ENCODE peak calls at places on chromosomes 6 and 20, in five cellular contexts. V is CD4-positive, alpha-beta T cell; W is brain microvascular endothelial cell; B is HL-60; L is tibial nerve. P is an unnamed sample.
A peak's percentile ranks its signal among the peaks of the same experiment; 100 is the strongest.

GRCh38 chr6:21180800-21181337 is 412.7 kb upstream of the SOX4 start:
- DNase-seq in L (no peak), V (no peak), B (no peak), W (no peak), P (no peak)

GRCh38 chr20:64101731-64102621 is 5.4 kb downstream of the NPBWR2 start:
- DNase-seq in B (no peak), V (peak; percentile 53), W (no peak), L (no peak), P (peak; percentile 91)

GRCh38 chr6:9085054-9085746 is 649.9 kb upstream of the SLC35B3 start:
- DNase-seq in L (no peak), B (no peak), V (no peak), W (no peak), P (no peak)

GRCh38 chr6:120556491-120556890 is 777.8 kb downstream of the TBC1D32 start:
- DNase-seq in B (no peak), L (no peak), V (no peak), W (no peak), P (no peak)

GRCh38 chr6:1164600-1164999 is 147.3 kb upstream of the FOXQ1 start:
- DNase-seq in W (no peak), B (no peak), V (no peak), L (no peak), P (no peak)

GRCh38 chr6:18503588-18504231 is 116.6 kb downstream of the RNF144B start:
- DNase-seq in L (peak; percentile 24), W (peak; percentile 75), B (peak; percentile 53), V (peak; percentile 6), P (no peak)

GRCh38 chr6:45951771-45952529 is 63.7 kb downstream of the CLIC5 start:
- DNase-seq in L (no peak), B (no peak), W (no peak), V (no peak), P (no peak)

GRCh38 chr20:3738109-3739053 is 5.9 kb downstream of the HSPA12B start:
- DNase-seq in B (no peak), W (no peak), V (no peak), L (no peak), P (no peak)

GRCh38 chr6:137240168-137240567 is 21.0 kb upstream of the IFNGR1 start:
- DNase-seq in B (peak; percentile 92), W (peak; percentile 65), V (no peak), L (no peak), P (no peak)

GRCh38 chr6:22249646-22250045 is 47.2 kb downstream of the PRL start:
- DNase-seq in B (no peak), L (no peak), W (no peak), V (no peak), P (no peak)

GRCh38 chr20:2386516-2387179 is 5.9 kb downstream of the TGM6 start:
- DNase-seq in B (no peak), W (peak; percentile 50), V (no peak), L (no peak), P (no peak)

GRCh38 chr6:44016131-44016870 is 111.0 kb downstream of the MRPL14 start:
- DNase-seq in W (peak; percentile 31), V (no peak), L (no peak), B (no peak), P (no peak)

GRCh38 chr20:54668271-54669053 is 193.1 kb downstream of the DOK5 start:
- DNase-seq in B (peak; percentile 8), L (no peak), W (no peak), V (no peak), P (no peak)

GRCh38 chr6:90097357-90097756 is 199.3 kb downstream of the BACH2 start:
- DNase-seq in V (no peak), W (no peak), B (no peak), L (no peak), P (no peak)

GRCh38 chr6:140858381-140858971 is 1274.2 kb upstream of the GJE1 start:
- DNase-seq in W (no peak), V (no peak), B (no peak), L (no peak), P (no peak)

GRCh38 chr6:45714795-45715507 is 300.7 kb downstream of the CLIC5 start:
- DNase-seq in V (peak; percentile 22), B (peak; percentile 81), W (peak; percentile 86), L (no peak), P (no peak)

GRCh38 chr20:5863040-5863811 is 87.1 kb downstream of the TRMT6 start:
- DNase-seq in W (peak; percentile 82), L (no peak), V (no peak), B (peak; percentile 66), P (peak; percentile 49)

GRCh38 chr6:116447496-116448011 is 13.6 kb upstream of the CALHM6 start:
- DNase-seq in V (no peak), W (peak; percentile 94), B (peak; percentile 78), L (no peak), P (no peak)

GRCh38 chr20:34639755-34640222 is 37.1 kb downstream of the PIGU start:
- DNase-seq in V (no peak), B (no peak), L (no peak), W (no peak), P (no peak)

GRCh38 chr20:22471156-22471836 is 113.1 kb downstream of the FOXA2 start:
- DNase-seq in W (no peak), L (no peak), V (no peak), B (no peak), P (no peak)

GRCh38 chr6:4774715-4775590 is 1.3 kb upstream of the CDYL start:
- DNase-seq in W (peak; percentile 4), B (peak; percentile 51), V (no peak), L (no peak), P (peak; percentile 38)

GRCh38 chr20:40481743-40482458 is 207.1 kb downstream of the MAFB start:
- DNase-seq in B (no peak), W (no peak), V (no peak), L (no peak), P (no peak)

GRCh38 chr6:44697333-44697732 is 309.8 kb downstream of the CDC5L start:
- DNase-seq in L (no peak), B (no peak), W (no peak), V (no peak), P (no peak)

GRCh38 chr6:99905209-99906106 is 88.6 kb downstream of the MCHR2 start:
- DNase-seq in W (peak; percentile 43), L (no peak), V (no peak), B (peak; percentile 11), P (no peak)
- TF ChIP-seq CTCF in W (peak; percentile 72), L (peak; percentile 18), V (no peak), B (peak; percentile 68), P (peak; percentile 49)

GRCh38 chr6:106849676-106850332 is 124.7 kb downstream of the CD24 start:
- DNase-seq in V (no peak), W (no peak), B (peak; percentile 64), L (no peak), P (no peak)
- H3K27ac ChIP-seq in V (no peak overlapping the region), W (no peak overlapping the region), B (peak overlapping the region; percentile 88), L (no peak overlapping the region), P (no peak overlapping the region)

GRCh38 chr20:33291830-33292355 is 8.9 kb downstream of the BPIFB1 start:
- DNase-seq in L (no peak), B (peak; percentile 49), W (peak; percentile 4), V (peak; percentile 65), P (no peak)
- TF ChIP-seq CTCF in L (peak; percentile 87), B (peak; percentile 91), W (peak; percentile 95), V (peak; percentile 98), P (peak; percentile 85)

GRCh38 chr6:72500669-72501068 is 121.2 kb upstream of the KCNQ5 start:
- DNase-seq in W (no peak), L (no peak), B (no peak), V (no peak), P (no peak)

DNA sequence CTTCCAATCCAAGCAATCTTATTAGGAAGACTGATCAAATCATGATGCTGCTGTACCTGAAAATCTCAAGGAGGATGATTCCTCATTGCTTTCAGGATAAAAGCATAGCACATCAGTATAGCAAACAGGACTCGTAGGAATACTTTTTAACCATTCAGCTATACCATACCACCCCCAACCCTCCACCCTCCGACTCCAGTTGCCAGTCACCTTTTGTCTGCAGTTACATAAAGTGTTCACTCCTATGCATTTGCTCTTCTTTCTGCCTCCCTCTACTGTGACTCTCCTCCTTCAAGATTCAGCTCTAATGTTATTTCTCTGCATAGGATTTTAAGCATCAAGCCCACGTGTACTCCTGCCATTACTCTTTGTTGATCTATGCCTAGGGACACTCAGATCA is 124.7 kb upstream of the KCNQ5 start:
- DNase-seq in L (no peak), W (no peak), V (no peak), B (no peak), P (no peak)
- H3K27ac ChIP-seq in L (no peak overlapping the region), W (no peak overlapping the region), V (no peak overlapping the region), B (no peak overlapping the region), P (no peak overlapping the region)

GRCh38 chr6:142613981-142614380 is 312.2 kb downstream of the ADGRG6 start:
- DNase-seq in V (no peak), B (no peak), W (peak; percentile 18), L (no peak), P (no peak)
- TF ChIP-seq CTCF in V (no peak), B (no peak), W (no peak), L (no peak), P (no peak)

GRCh38 chr6:3364391-3364790 is 92.5 kb downstream of the SLC22A23 start:
- DNase-seq in W (no peak), V (no peak), L (no peak), B (no peak), P (no peak)
- H3K27ac ChIP-seq in W (no peak overlapping the region), V (no peak overlapping the region), L (no peak overlapping the region), B (no peak overlapping the region), P (no peak overlapping the region)

GRCh38 chr6:30930506-30930905 is 1.5 kb downstream of the SFTA2 start:
- DNase-seq in L (no peak), W (no peak), B (no peak), V (no peak), P (peak; percentile 40)
- TF ChIP-seq CTCF in L (no peak), W (no peak), B (no peak), V (no peak), P (no peak)